ENCODE peak calls at places on chromosomes 1 and 21, in four cellular contexts. S is brain microvascular endothelial cell; D is activated naive CD4-positive, alpha-beta T cell treated with Interleukin-2 at 50 U/mL for 16 hours; P is ACHN. C is an unnamed sample.

GRCh38 chr1:54542120-54542961 is 5.7 kb upstream of the ACOT11 start:
- DNase-seq in S (peak; percentile 14), D (peak; percentile 52), P (peak; percentile 72), C (no peak)

GRCh38 chr1:154784924-154785531 is 85.1 kb downstream of the KCNN3 start:
- DNase-seq in S (no peak), P (no peak), D (peak; percentile 40), C (no peak)

GRCh38 chr1:248782311-248782887 is 26.8 kb upstream of the LYPD8 start:
- DNase-seq in P (no peak), D (no peak), S (no peak), C (no peak)

GRCh38 chr1:226318471-226318870 is 9.5 kb upstream of the LIN9 start:
- DNase-seq in S (no peak), D (no peak), P (no peak), C (no peak)

GRCh38 chr1:37363535-37363934 is 110.8 kb upstream of the ZC3H12A start:
- DNase-seq in P (no peak), D (no peak), S (no peak), C (no peak)

GRCh38 chr1:97654866-97655265 is 266.0 kb downstream of the DPYD start:
- DNase-seq in P (no peak), S (no peak), D (no peak), C (no peak)

GRCh38 chr21:29125199-29125598 is 5.2 kb upstream of the MAP3K7CL start:
- DNase-seq in D (no peak), P (no peak), S (no peak), C (no peak)

GRCh38 chr1:85607126-85607912 is 26.8 kb downstream of the CCN1 start:
- DNase-seq in S (peak; percentile 100), P (peak; percentile 99), D (no peak), C (peak; percentile 100)

GRCh38 chr1:160078392-160079195 is 2.7 kb upstream of the KCNJ9 start:
- DNase-seq in S (peak; percentile 38), P (peak; percentile 44), D (peak; percentile 60), C (no peak)

GRCh38 chr1:12201343-12202189 is 28.3 kb upstream of the VPS13D start:
- DNase-seq in S (no peak), D (peak; percentile 32), P (no peak), C (no peak)

C was measured in non-pigmented ciliary epithelial cell.